ENCODE peak calls at places on chromosomes 7 and 10, in six cellular contexts. V, R, C, J, O and S are unnamed samples.
A peak's percentile ranks its signal among the peaks of the same experiment; 100 is the strongest.

GRCh38 chr7:72386152-72386551 is 26.0 kb downstream of the CALN1 start:
- DNase-seq in V (no peak), J (no peak), O (no peak), C (no peak), R (no peak), S (no peak)

GRCh38 chr10:100510533-100511308 is 8.9 kb downstream of the SEC31B start:
- DNase-seq in O (no peak), C (peak; percentile 27), R (no peak), J (no peak), V (no peak), S (no peak)

GRCh38 chr7:41984888-41985287 is 252.1 kb downstream of the GLI3 start:
- DNase-seq in R (no peak), V (no peak), C (no peak), O (no peak), J (no peak), S (no peak)

GRCh38 chr10:119489572-119490326 is 52.8 kb downstream of the RGS10 start:
- DNase-seq in O (peak; percentile 74), J (peak; percentile 84), R (peak; percentile 30), V (peak; percentile 31), C (peak; percentile 16), S (peak; percentile 69)

GRCh38 chr7:155860461-155860839 is 48.2 kb upstream of the SHH start:
- DNase-seq in C (no peak), V (no peak), J (no peak), R (no peak), O (no peak), S (no peak)

GRCh38 chr10:624605-625334 is 64.7 kb downstream of the DIP2C start:
- DNase-seq in V (peak; percentile 79), J (no peak), R (peak; percentile 76), C (peak; percentile 55), O (no peak), S (peak; percentile 79)

GRCh38 chr10:86579883-86580548 is 58.4 kb upstream of the WAPL start:
- DNase-seq in R (no peak), V (no peak), O (no peak), C (no peak), J (no peak), S (no peak)

GRCh38 chr10:114479836-114480235 is 75.5 kb upstream of the AFAP1L2 start:
- DNase-seq in J (no peak), C (no peak), O (no peak), R (no peak), V (no peak), S (no peak)

GRCh38 chr7:1691601-1692499 is 21.8 kb downstream of the ELFN1 start:
- DNase-seq in R (peak; percentile 9), C (peak; percentile 52), O (no peak), V (peak; percentile 51), J (peak; percentile 81), S (peak; percentile 42)

GRCh38 chr7:1028775-1029636 is 15.3 kb upstream of the GPR146 start:
- DNase-seq in R (peak; percentile 92), C (peak; percentile 81), V (peak; percentile 85), O (peak; percentile 49), J (peak; percentile 91), S (peak; percentile 84)

GRCh38 chr10:122494833-122495232 is 33.5 kb downstream of the HTRA1 start:
- DNase-seq in R (peak; percentile 46), C (no peak), J (peak; percentile 94), O (no peak), V (no peak), S (peak; percentile 88)

GRCh38 chr10:76051007-76051936 is 619.8 kb downstream of the LRMDA start:
- DNase-seq in R (no peak), J (no peak), C (no peak), V (no peak), O (peak; percentile 87), S (no peak)

GRCh38 chr10:49508249-49508648 is 30.7 kb downstream of the ERCC6 start:
- DNase-seq in R (no peak), C (no peak), J (no peak), V (no peak), O (no peak), S (no peak)

GRCh38 chr7:127847641-127848040 is 183.6 kb downstream of the LRRC4 start:
- DNase-seq in J (no peak), C (no peak), O (no peak), R (no peak), V (no peak), S (no peak)

GRCh38 chr7:127844165-127844564 is 187.1 kb downstream of the LRRC4 start:
- DNase-seq in V (no peak), J (no peak), R (no peak), C (no peak), O (no peak), S (no peak)

GRCh38 chr7:127848241-127848640 is 183.0 kb downstream of the LRRC4 start:
- DNase-seq in C (no peak), V (no peak), R (no peak), J (no peak), O (no peak), S (no peak)

GRCh38 chr7:127844707-127845331 is 186.4 kb downstream of the LRRC4 start:
- DNase-seq in J (no peak), C (peak; percentile 58), V (no peak), R (peak; percentile 47), O (no peak), S (peak; percentile 70)

GRCh38 chr7:127845497-127846214 is 185.6 kb downstream of the LRRC4 start:
- DNase-seq in O (no peak), C (no peak), J (no peak), V (no peak), R (no peak), S (no peak)
- H3K27ac ChIP-seq in O (no peak overlapping the region), C (peak overlapping the region; percentile 71), J (no peak overlapping the region), V (no peak overlapping the region), R (peak overlapping the region; percentile 53), S (peak overlapping the region; percentile 60)

GRCh38 chr10:30705086-30705624 is 75.6 kb upstream of the LYZL2 start:
- DNase-seq in O (no peak), R (no peak), V (no peak), J (no peak), C (no peak), S (no peak)

GRCh38 chr10:30705625-30706149 is 76.1 kb upstream of the LYZL2 start:
- DNase-seq in V (no peak), O (no peak), C (no peak), R (no peak), J (no peak), S (no peak)

GRCh38 chr10:30702860-30703259 is 73.3 kb upstream of the LYZL2 start:
- DNase-seq in J (no peak), R (no peak), V (no peak), C (no peak), O (no peak), S (no peak)

GRCh38 chr10:30701471-30702173 is 72.1 kb upstream of the LYZL2 start:
- DNase-seq in O (no peak), V (no peak), C (no peak), R (no peak), J (no peak), S (no peak)

DNA sequence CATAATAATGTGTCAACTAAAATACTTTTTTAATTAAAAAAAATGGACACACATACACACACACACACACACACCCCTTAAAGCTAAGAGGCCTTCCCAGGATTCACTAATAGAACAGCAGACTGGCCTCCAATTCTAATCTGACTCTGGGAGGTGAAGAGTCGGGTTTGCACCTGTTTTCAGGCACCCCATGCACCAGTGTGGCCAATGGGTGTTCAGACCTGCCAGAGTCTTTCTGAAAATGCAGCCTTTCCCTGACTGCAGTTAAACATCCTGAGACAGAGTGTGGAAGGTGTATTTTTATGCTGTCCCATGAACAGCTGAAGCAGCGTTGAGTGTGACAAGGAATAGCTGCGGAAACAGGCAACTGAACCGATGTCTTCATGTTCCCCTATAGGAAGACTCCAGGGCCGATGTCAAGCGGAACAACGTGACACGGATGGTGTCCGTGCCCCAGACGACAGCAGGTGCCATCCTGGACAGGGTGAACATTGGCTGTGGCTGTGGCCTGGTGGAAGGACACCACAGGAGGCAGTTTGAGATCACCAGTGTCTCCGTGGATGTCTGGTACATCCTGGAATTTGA is 74.6 kb upstream of the LYZL2 start:
- DNase-seq in R (no peak), C (no peak), J (no peak), O (no peak), V (no peak), S (no peak)
- H3K4me1 ChIP-seq in R (no peaks in the 10 kb centered on the region), C (peaks cover 6% of the 10 kb centered on the region), J (no peaks in the 10 kb centered on the region), O (peaks cover 26% of the 10 kb centered on the region), V (no peaks in the 10 kb centered on the region), S (no peaks in the 10 kb centered on the region)

GRCh38 chr10:12483996-12484944 is 134.9 kb downstream of the CAMK1D start:
- DNase-seq in C (no peak), V (no peak), J (peak; percentile 51), R (no peak), O (no peak), S (no peak)

GRCh38 chr10:12481956-12482355 is 132.6 kb downstream of the CAMK1D start:
- DNase-seq in J (peak; percentile 13), V (no peak), R (no peak), O (no peak), C (no peak), S (no peak)

GRCh38 chr10:12487366-12487765 is 138.0 kb downstream of the CAMK1D start:
- DNase-seq in C (no peak), V (no peak), J (peak; percentile 1), R (no peak), O (no peak), S (no peak)

GRCh38 chr10:12482586-12482985 is 133.2 kb downstream of the CAMK1D start:
- DNase-seq in C (no peak), R (no peak), J (peak; percentile 2), V (no peak), O (no peak), S (no peak)

DNA sequence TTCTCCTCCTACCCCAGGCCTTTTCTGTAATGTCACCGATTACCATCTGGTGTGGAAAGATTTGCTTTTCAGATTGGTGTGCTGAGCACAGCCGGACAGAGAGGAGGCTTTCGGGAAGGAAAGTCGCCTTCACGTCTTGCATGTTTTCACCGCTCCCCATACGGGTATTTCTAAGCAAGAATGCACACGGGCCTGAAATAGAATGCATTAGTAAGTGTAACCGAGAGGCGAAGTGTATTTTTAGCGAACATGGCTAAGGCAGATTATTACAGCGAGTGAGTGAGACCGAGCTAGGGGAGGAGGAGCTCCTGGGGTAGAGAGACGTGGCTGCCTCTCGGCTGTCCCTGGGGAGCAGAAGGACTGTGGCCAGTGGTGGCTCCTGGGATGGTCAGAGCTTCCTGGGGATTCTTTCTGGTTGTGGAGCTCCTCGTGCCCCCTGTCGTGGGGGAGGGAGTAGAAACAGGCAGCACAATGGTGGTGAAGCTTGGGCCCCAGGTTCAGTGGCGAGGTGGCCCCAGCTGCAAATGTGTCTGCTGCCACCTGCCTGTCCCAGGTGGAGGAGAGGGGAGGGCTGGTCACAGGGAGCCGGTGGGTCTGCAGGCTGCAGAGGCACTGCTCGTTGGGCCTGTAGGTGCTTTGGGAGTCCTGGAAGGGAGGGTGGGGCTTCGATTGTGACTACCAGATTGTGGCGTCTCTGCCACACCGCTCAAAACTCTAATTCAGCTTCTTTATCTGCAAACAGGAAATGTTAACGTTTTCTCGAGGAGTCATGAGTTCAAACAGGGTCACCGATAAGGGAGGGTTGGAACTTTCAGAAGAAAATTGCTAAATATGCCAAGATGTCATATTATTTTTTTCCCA is 135.8 kb downstream of the CAMK1D start:
- DNase-seq in J (peak; percentile 84), V (peak; percentile 33), C (peak; percentile 59), R (no peak), O (no peak), S (peak; percentile 64)
- H3K27ac ChIP-seq in J (peak overlapping the region; percentile 76), V (peak overlapping the region; percentile 47), C (peak overlapping the region; percentile 67), R (no peak overlapping the region), O (no peak overlapping the region), S (peak overlapping the region; percentile 23)

DNA sequence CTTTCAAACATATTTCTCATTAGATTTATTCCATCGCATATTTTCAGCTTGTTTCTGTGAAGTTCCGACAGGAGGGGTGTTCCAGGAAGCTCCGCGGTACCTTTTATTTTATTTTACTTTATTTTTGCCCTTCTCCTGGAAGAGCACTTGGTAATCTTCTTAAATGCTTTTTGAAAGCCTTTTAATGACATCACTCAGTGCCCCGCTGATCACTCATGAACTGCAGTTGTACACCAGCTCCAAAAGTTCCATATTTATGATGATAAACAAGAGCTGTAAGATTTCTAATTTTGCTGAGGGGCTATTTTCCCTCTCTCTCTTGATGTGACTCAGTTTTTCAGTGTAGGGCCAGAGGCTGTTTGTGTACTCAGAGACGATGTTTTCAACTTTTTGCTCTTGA is 144.4 kb downstream of the KIAA1217 start:
- DNase-seq in O (no peak), J (no peak), C (no peak), R (no peak), V (no peak), S (no peak)
- H3K4me1 ChIP-seq in O (peaks cover 19% of the 10 kb centered on the region), J (peaks cover 1% of the 10 kb centered on the region), C (peaks cover 4% of the 10 kb centered on the region), R (no peaks in the 10 kb centered on the region), V (peaks cover 17% of the 10 kb centered on the region), S (peaks cover 49% of the 10 kb centered on the region)